ENCODE peak calls at places on chromosomes 3 and 15, in six cellular contexts. One of them, this sample, is unnamed.

GRCh38 chr15:80557441-80558234 is 137.5 kb upstream of the ABHD17C start:
- DNase-seq in IMR-90: no peak
- DNase-seq in heart left ventricle: no peak
- DNase-seq in lower lobe of right lung: no peak
- DNase-seq in cardiac muscle cell: no peak
- DNase-seq in spleen: no peak
- DNase-seq in this sample: no peak

GRCh38 chr15:78292219-78292618 is 7.2 kb downstream of the SKIC8 start:
- DNase-seq in cardiac muscle cell: no peak
- DNase-seq in spleen: no peak
- DNase-seq in heart left ventricle: no peak
- DNase-seq in lower lobe of right lung: no peak
- DNase-seq in IMR-90: no peak
- DNase-seq in this sample: no peak

GRCh38 chr3:175617247-175617646 is 758.1 kb downstream of the NAALADL2 start:
- DNase-seq in cardiac muscle cell: no peak
- DNase-seq in IMR-90: no peak
- DNase-seq in heart left ventricle: no peak
- DNase-seq in lower lobe of right lung: no peak
- DNase-seq in spleen: no peak
- DNase-seq in this sample: no peak

GRCh38 chr15:76140069-76140454 is 80.3 kb downstream of the TMEM266 start:
- DNase-seq in heart left ventricle: no peak
- DNase-seq in IMR-90: no peak
- DNase-seq in spleen: no peak
- DNase-seq in cardiac muscle cell: peak; percentile 53
- DNase-seq in lower lobe of right lung: no peak
- DNase-seq in this sample: no peak

GRCh38 chr3:182713743-182714517 is 79.4 kb upstream of the ATP11B start:
- DNase-seq in spleen: no peak
- DNase-seq in IMR-90: peak; percentile 79
- DNase-seq in heart left ventricle: no peak
- DNase-seq in lower lobe of right lung: no peak
- DNase-seq in cardiac muscle cell: peak; percentile 88
- DNase-seq in this sample: peak; percentile 47

GRCh38 chr3:125110876-125111480 is 55.2 kb upstream of the HEG1 start:
- DNase-seq in lower lobe of right lung: no peak
- DNase-seq in heart left ventricle: no peak
- DNase-seq in IMR-90: no peak
- DNase-seq in cardiac muscle cell: no peak
- DNase-seq in spleen: no peak
- DNase-seq in this sample: no peak

GRCh38 chr3:44061268-44061667 is 180.4 kb upstream of the TOPAZ1 start:
- DNase-seq in lower lobe of right lung: no peak
- DNase-seq in IMR-90: no peak
- DNase-seq in heart left ventricle: no peak
- DNase-seq in cardiac muscle cell: no peak
- DNase-seq in spleen: no peak
- DNase-seq in this sample: no peak

GRCh38 chr3:56915969-56916586 is 114.3 kb upstream of the ARHGEF3 start:
- DNase-seq in lower lobe of right lung: peak; percentile 62
- DNase-seq in heart left ventricle: no peak
- DNase-seq in cardiac muscle cell: no peak
- DNase-seq in IMR-90: no peak
- DNase-seq in spleen: peak; percentile 88
- DNase-seq in this sample: no peak

GRCh38 chr3:126473292-126474168 is 2.2 kb downstream of the ZXDC start:
- DNase-seq in cardiac muscle cell: no peak
- DNase-seq in IMR-90: no peak
- DNase-seq in heart left ventricle: no peak
- DNase-seq in lower lobe of right lung: peak; percentile 28
- DNase-seq in spleen: peak; percentile 72
- DNase-seq in this sample: no peak

GRCh38 chr3:95434436-95434835 is 1371.6 kb downstream of the NSUN3 start:
- DNase-seq in lower lobe of right lung: no peak
- DNase-seq in cardiac muscle cell: no peak
- DNase-seq in heart left ventricle: no peak
- DNase-seq in IMR-90: no peak
- DNase-seq in spleen: no peak
- DNase-seq in this sample: no peak

GRCh38 chr15:97652700-97653167 is 307.8 kb upstream of the ARRDC4 start:
- DNase-seq in heart left ventricle: peak; percentile 58
- DNase-seq in lower lobe of right lung: no peak
- DNase-seq in spleen: no peak
- DNase-seq in IMR-90: no peak
- DNase-seq in cardiac muscle cell: no peak
- DNase-seq in this sample: no peak

GRCh38 chr3:115113367-115113766 is 33.7 kb downstream of the ZBTB20 start:
- DNase-seq in spleen: no peak
- DNase-seq in IMR-90: peak; percentile 46
- DNase-seq in cardiac muscle cell: peak; percentile 80
- DNase-seq in lower lobe of right lung: peak; percentile 37
- DNase-seq in heart left ventricle: no peak
- DNase-seq in this sample: peak; percentile 8

GRCh38 chr3:78857494-78858111 is 910.2 kb downstream of the ROBO1 start:
- DNase-seq in spleen: no peak
- DNase-seq in IMR-90: no peak
- DNase-seq in cardiac muscle cell: peak; percentile 64
- DNase-seq in lower lobe of right lung: no peak
- DNase-seq in heart left ventricle: no peak
- DNase-seq in this sample: no peak

GRCh38 chr15:89971592-89971997 is 29.5 kb upstream of the ZNF710 start:
- DNase-seq in spleen: no peak
- DNase-seq in cardiac muscle cell: peak; percentile 70
- DNase-seq in IMR-90: peak; percentile 52
- DNase-seq in heart left ventricle: peak; percentile 71
- DNase-seq in lower lobe of right lung: peak; percentile 73
- DNase-seq in this sample: peak; percentile 18

GRCh38 chr3:22117751-22118346 is 366.8 kb upstream of the ZNF385D start:
- DNase-seq in cardiac muscle cell: peak; percentile 70
- DNase-seq in heart left ventricle: no peak
- DNase-seq in lower lobe of right lung: no peak
- DNase-seq in IMR-90: peak; percentile 62
- DNase-seq in spleen: no peak
- DNase-seq in this sample: peak; percentile 31

GRCh38 chr3:4060064-4060463 is 243.1 kb upstream of the SETMAR start:
- DNase-seq in IMR-90: no peak
- DNase-seq in heart left ventricle: no peak
- DNase-seq in spleen: no peak
- DNase-seq in cardiac muscle cell: no peak
- DNase-seq in lower lobe of right lung: no peak
- DNase-seq in this sample: no peak

GRCh38 chr3:44065741-44066140 is 175.9 kb upstream of the TOPAZ1 start:
- DNase-seq in cardiac muscle cell: no peak
- DNase-seq in lower lobe of right lung: no peak
- DNase-seq in IMR-90: no peak
- DNase-seq in spleen: no peak
- DNase-seq in heart left ventricle: no peak
- DNase-seq in this sample: no peak

GRCh38 chr15:57445872-57446271 is 69.6 kb downstream of the CGNL1 start:
- DNase-seq in IMR-90: peak; percentile 13
- DNase-seq in heart left ventricle: no peak
- DNase-seq in lower lobe of right lung: no peak
- DNase-seq in cardiac muscle cell: peak; percentile 64
- DNase-seq in spleen: no peak
- DNase-seq in this sample: no peak

GRCh38 chr3:184647405-184647936 is 64.4 kb downstream of the MAGEF1 start:
- DNase-seq in IMR-90: no peak
- DNase-seq in cardiac muscle cell: no peak
- DNase-seq in spleen: no peak
- DNase-seq in heart left ventricle: peak; percentile 7
- DNase-seq in lower lobe of right lung: no peak
- DNase-seq in this sample: no peak

GRCh38 chr15:62962101-62962995 is 80.2 kb upstream of the TPM1 start:
- DNase-seq in heart left ventricle: no peak
- DNase-seq in IMR-90: no peak
- DNase-seq in lower lobe of right lung: no peak
- DNase-seq in cardiac muscle cell: no peak
- DNase-seq in spleen: no peak
- DNase-seq in this sample: no peak

GRCh38 chr15:74374648-74375302 is 7.3 kb upstream of the CYP11A1 start:
- DNase-seq in cardiac muscle cell: no peak
- DNase-seq in lower lobe of right lung: no peak
- DNase-seq in IMR-90: no peak
- DNase-seq in heart left ventricle: no peak
- DNase-seq in spleen: no peak
- DNase-seq in this sample: no peak

GRCh38 chr3:132543016-132543739 is 53.9 kb upstream of the ACKR4 start:
- DNase-seq in lower lobe of right lung: no peak
- DNase-seq in cardiac muscle cell: peak; percentile 78
- DNase-seq in IMR-90: peak; percentile 97
- DNase-seq in spleen: no peak
- DNase-seq in heart left ventricle: no peak
- DNase-seq in this sample: peak; percentile 89

GRCh38 chr3:140931016-140931454 is 10.6 kb upstream of the SLC25A36 start:
- DNase-seq in cardiac muscle cell: no peak
- DNase-seq in lower lobe of right lung: no peak
- DNase-seq in spleen: no peak
- DNase-seq in heart left ventricle: no peak
- DNase-seq in IMR-90: no peak
- DNase-seq in this sample: no peak

GRCh38 chr15:97836003-97836402 is 124.5 kb upstream of the ARRDC4 start:
- DNase-seq in cardiac muscle cell: no peak
- DNase-seq in IMR-90: no peak
- DNase-seq in lower lobe of right lung: no peak
- DNase-seq in spleen: no peak
- DNase-seq in heart left ventricle: no peak
- DNase-seq in this sample: no peak

GRCh38 chr15:83123529-83123928 is 16.1 kb downstream of the TM6SF1 start:
- DNase-seq in spleen: no peak
- DNase-seq in lower lobe of right lung: no peak
- DNase-seq in IMR-90: no peak
- DNase-seq in heart left ventricle: no peak
- DNase-seq in cardiac muscle cell: no peak
- DNase-seq in this sample: no peak

GRCh38 chr3:3447671-3448070 is 268.2 kb upstream of the CRBN start:
- DNase-seq in cardiac muscle cell: no peak
- DNase-seq in spleen: no peak
- DNase-seq in lower lobe of right lung: no peak
- DNase-seq in IMR-90: no peak
- DNase-seq in heart left ventricle: no peak
- DNase-seq in this sample: no peak

GRCh38 chr15:31977812-31978662 is 52.3 kb upstream of the CHRNA7 start:
- DNase-seq in spleen: peak; percentile 85
- DNase-seq in cardiac muscle cell: peak; percentile 44
- DNase-seq in IMR-90: peak; percentile 14
- DNase-seq in lower lobe of right lung: no peak
- DNase-seq in heart left ventricle: peak; percentile 79
- DNase-seq in this sample: no peak
- TF ChIP-seq CTCF in spleen: peak; percentile 78
- TF ChIP-seq CTCF in cardiac muscle cell: peak; percentile 80
- TF ChIP-seq CTCF in IMR-90: peak; percentile 68
- TF ChIP-seq CTCF in lower lobe of right lung: peak; percentile 83
- TF ChIP-seq CTCF in heart left ventricle: peak; percentile 84
- TF ChIP-seq CTCF in this sample: peak; percentile 72

GRCh38 chr3:64214002-64214696 is 11.1 kb downstream of the PRICKLE2 start:
- DNase-seq in lower lobe of right lung: peak; percentile 62
- DNase-seq in spleen: no peak
- DNase-seq in cardiac muscle cell: peak; percentile 98
- DNase-seq in IMR-90: peak; percentile 82
- DNase-seq in heart left ventricle: peak; percentile 87
- DNase-seq in this sample: no peak
- H3K4me3 ChIP-seq in lower lobe of right lung: peak overlapping the region; percentile 24
- H3K4me3 ChIP-seq in spleen: no peak overlapping the region
- H3K4me3 ChIP-seq in cardiac muscle cell: no peak overlapping the region
- H3K4me3 ChIP-seq in IMR-90: peak overlapping the region; percentile 30
- H3K4me3 ChIP-seq in heart left ventricle: peak overlapping the region; percentile 10
- H3K4me3 ChIP-seq in this sample: no peak overlapping the region

DNA sequence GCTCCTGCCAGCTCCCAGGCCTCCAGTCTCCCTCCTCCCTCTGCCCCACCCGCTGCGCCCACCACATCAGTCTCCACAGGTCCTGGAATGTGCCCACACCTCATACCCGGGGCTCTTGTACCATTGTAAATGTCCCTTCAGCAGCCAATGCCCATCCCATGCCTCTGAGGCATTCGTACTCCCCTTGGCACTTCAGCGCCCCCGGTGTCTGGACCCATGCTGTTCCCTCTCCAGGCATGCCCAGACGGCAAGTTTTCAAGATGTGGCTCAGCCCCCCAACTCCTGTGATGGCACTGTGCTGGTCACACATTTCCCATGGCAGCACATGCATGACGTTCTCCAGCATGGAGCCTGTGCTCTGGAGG is 13.3 kb downstream of the PLXND1 start:
- DNase-seq in cardiac muscle cell: no peak
- DNase-seq in spleen: no peak
- DNase-seq in heart left ventricle: no peak
- DNase-seq in IMR-90: no peak
- DNase-seq in lower lobe of right lung: no peak
- DNase-seq in this sample: no peak
- TF ChIP-seq CTCF in cardiac muscle cell: no peak
- TF ChIP-seq CTCF in spleen: no peak
- TF ChIP-seq CTCF in heart left ventricle: no peak
- TF ChIP-seq CTCF in IMR-90: no peak
- TF ChIP-seq CTCF in lower lobe of right lung: no peak
- TF ChIP-seq CTCF in this sample: peak; percentile 5

GRCh38 chr15:65194826-65195541 is 9.8 kb upstream of the CLPX start:
- DNase-seq in IMR-90: no peak
- DNase-seq in heart left ventricle: no peak
- DNase-seq in cardiac muscle cell: peak; percentile 18
- DNase-seq in lower lobe of right lung: no peak
- DNase-seq in spleen: no peak
- DNase-seq in this sample: no peak
- H3K4me3 ChIP-seq in IMR-90: no peak overlapping the region
- H3K4me3 ChIP-seq in heart left ventricle: no peak overlapping the region
- H3K4me3 ChIP-seq in cardiac muscle cell: no peak overlapping the region
- H3K4me3 ChIP-seq in lower lobe of right lung: no peak overlapping the region
- H3K4me3 ChIP-seq in spleen: no peak overlapping the region
- H3K4me3 ChIP-seq in this sample: no peak overlapping the region

DNA sequence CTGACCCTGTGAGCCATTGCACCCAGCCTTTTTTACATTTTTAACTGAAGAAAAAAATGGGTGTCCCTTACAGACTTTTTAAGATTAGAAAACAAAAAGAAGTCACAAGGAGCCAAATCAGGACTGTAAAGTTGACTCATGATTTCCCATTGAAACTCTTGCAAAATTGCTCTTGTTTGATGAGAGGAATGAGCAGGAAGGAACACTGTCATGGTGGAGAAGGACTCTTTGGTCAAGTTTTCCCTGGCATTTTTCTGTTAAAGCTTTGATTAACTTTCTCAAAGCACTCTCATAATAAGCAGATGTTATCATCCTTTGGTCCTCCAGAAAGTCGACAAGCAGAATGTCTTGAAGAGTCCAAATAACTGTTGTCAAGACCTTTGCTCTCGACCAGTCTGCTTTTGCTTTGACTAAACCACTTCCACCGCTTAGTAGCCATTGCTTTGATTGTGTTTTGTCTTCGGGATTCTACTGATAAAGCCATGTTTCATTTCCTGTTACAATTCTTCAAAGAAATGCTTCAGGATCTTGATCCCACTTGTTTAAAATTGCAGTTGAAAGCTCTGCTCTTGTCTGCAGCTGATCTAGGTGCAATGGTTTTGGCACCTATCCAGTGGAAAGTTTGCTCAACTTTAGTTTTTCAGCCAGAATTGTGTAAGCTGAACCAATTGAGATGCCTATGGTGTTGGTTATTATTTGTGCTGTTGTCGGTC is 369.4 kb downstream of the MAGI1 start:
- DNase-seq in IMR-90: peak; percentile 64
- DNase-seq in cardiac muscle cell: peak; percentile 83
- DNase-seq in lower lobe of right lung: no peak
- DNase-seq in heart left ventricle: no peak
- DNase-seq in spleen: no peak
- DNase-seq in this sample: no peak
- TF ChIP-seq CTCF in IMR-90: no peak
- TF ChIP-seq CTCF in cardiac muscle cell: no peak
- TF ChIP-seq CTCF in lower lobe of right lung: no peak
- TF ChIP-seq CTCF in heart left ventricle: no peak
- TF ChIP-seq CTCF in spleen: no peak
- TF ChIP-seq CTCF in this sample: no peak